ENCODE peak calls at places on chromosome 21, in four cellular contexts. Q is HepG2, G is K562, N is GM12878. R is an unnamed sample.

GRCh38 chr21:46218906-46219590 is 9.5 kb downstream of the LSS start:
- DNase-seq in Q (no peak), G (no peak), N (no peak), R (no peak)

GRCh38 chr21:44802396-44803153 is 955 bp upstream of the UBE2G2 start:
- DNase-seq in Q (peak), G (peak), N (no peak), R (no peak)

GRCh38 chr21:23694396-23694795 is 1912.9 kb downstream of the MRPL39 start:
- DNase-seq in Q (no peak), G (no peak), N (no peak), R (no peak)

GRCh38 chr21:45293214-45293725 is 5.6 kb upstream of the POFUT2 start:
- DNase-seq in Q (no peak), G (no peak), N (no peak), R (no peak)

GRCh38 chr21:21184771-21185528 is 186.7 kb downstream of the NCAM2 start:
- DNase-seq in Q (no peak), G (no peak), N (no peak), R (no peak)

GRCh38 chr21:31397515-31397926 is 53.5 kb upstream of the TIAM1 start:
- DNase-seq in Q (no peak), G (no peak), N (no peak), R (no peak)

GRCh38 chr21:45986316-45987051 is 4.9 kb downstream of the COL6A1 start:
- DNase-seq in Q (no peak), G (no peak), N (no peak), R (peak)

GRCh38 chr21:37220433-37220980 is 46.6 kb downstream of the VPS26C start:
- DNase-seq in Q (peak), G (no peak), N (no peak), R (peak)

GRCh38 chr21:46092811-46093667 is 4.9 kb upstream of the COL6A2 start:
- DNase-seq in Q (no peak), G (no peak), N (no peak), R (no peak)

GRCh38 chr21:44711327-44712202 is at the start of gene TSPEAR:
- DNase-seq in Q (no peak), G (no peak), N (no peak), R (no peak)

GRCh38 chr21:30072496-30072895 is 94.1 kb downstream of the CLDN17 start:
- DNase-seq in Q (no peak), G (peak), N (no peak), R (peak)

GRCh38 chr21:22885079-22885478 is 1886.9 kb downstream of the NCAM2 start:
- DNase-seq in Q (no peak), G (no peak), N (no peak), R (no peak)

GRCh38 chr21:44872568-44873355 is 728 bp downstream of the PTTG1IP start:
- DNase-seq in Q (no peak), G (peak), N (no peak), R (no peak)

GRCh38 chr21:36704958-36705678 is 6.2 kb downstream of the SIM2 start:
- DNase-seq in Q (no peak), G (no peak), N (no peak), R (no peak)

GRCh38 chr21:46477765-46478164 is 19.1 kb downstream of the DIP2A start:
- DNase-seq in Q (no peak), G (no peak), N (no peak), R (no peak)

GRCh38 chr21:45937721-45938452 is 43.7 kb upstream of the COL6A1 start:
- DNase-seq in Q (no peak), G (no peak), N (no peak), R (no peak)

GRCh38 chr21:44966135-44967081 is 26.6 kb downstream of the SLX9 start:
- DNase-seq in Q (no peak), G (no peak), N (no peak), R (no peak)

GRCh38 chr21:18545908-18546307 is 142.3 kb upstream of the TMPRSS15 start:
- DNase-seq in Q (no peak), G (no peak), N (no peak), R (no peak)

GRCh38 chr21:24367936-24368335 is 1239.3 kb downstream of the MRPL39 start:
- DNase-seq in Q (no peak), G (no peak), N (no peak), R (no peak)

GRCh38 chr21:34023691-34024381 is 49.5 kb upstream of the MRPS6 start:
- DNase-seq in Q (no peak), G (no peak), N (no peak), R (no peak)

GRCh38 chr21:44289381-44290010 is 3.8 kb downstream of the AIRE start:
- DNase-seq in Q (no peak), G (no peak), N (no peak), R (no peak)

GRCh38 chr21:44338971-44339910 is at the start of gene CFAP410:
- DNase-seq in Q (peak), G (peak), N (peak), R (peak)

GRCh38 chr21:32456497-32456918 is 44.0 kb downstream of the EVA1C start:
- DNase-seq in Q (no peak), G (no peak), N (no peak), R (no peak)

GRCh38 chr21:33374874-33375644 is 28.2 kb upstream of the IFNGR2 start:
- DNase-seq in Q (no peak), G (no peak), N (no peak), R (no peak)

GRCh38 chr21:33140288-33140687 is 70.3 kb downstream of the OLIG1 start:
- DNase-seq in Q (no peak), G (no peak), N (no peak), R (no peak)

GRCh38 chr21:42833439-42833815 is 45.9 kb downstream of the WDR4 start:
- DNase-seq in Q (peak), G (peak), N (peak), R (peak)

DNA sequence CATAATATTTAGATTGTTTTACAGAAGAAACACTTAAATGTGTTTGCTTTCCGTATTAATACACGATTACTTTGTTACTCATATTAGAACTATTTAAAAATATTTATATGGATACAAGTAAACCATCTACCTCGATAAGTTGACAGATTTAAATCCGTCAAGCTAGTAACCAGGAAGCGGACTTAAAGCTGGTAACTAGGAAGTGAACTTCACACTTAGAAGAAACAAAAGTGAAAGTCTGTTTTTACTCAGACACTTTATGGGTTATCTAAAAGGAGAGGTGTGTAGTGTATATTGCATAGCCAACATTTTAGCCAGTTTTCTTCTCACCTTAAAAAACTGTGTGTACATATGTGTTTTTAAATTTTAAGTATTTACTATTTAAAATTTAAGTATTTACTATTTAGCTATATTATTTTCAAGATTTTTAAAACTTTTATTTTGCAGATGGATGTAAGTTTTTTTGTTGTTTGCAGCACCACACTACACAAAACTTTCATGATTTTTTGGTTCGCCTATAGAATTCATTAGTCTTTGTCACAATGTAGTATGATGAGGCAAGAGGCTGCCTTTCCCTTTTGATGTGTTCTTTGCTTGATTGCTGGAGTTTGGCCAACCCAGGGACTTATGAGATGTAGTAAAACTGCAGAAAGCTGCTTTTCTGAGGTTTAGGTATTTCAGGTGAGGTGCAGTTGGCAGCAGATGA is 2.7 kb downstream of the USP25 start:
- DNase-seq in Q (peak), G (peak), N (peak), R (no peak)
- TF ChIP-seq ATF2 in Q (no peak), G (no peak), N (no peak), R (no peak)

GRCh38 chr21:27681841-27682240 is 715.0 kb upstream of the ADAMTS5 start:
- DNase-seq in Q (no peak), G (no peak), N (no peak), R (no peak)
- TF ChIP-seq ESRRA in Q (no peak), G (no peak), N (no peak), R (no peak)

GRCh38 chr21:35227774-35228173 is 178.7 kb upstream of the RUNX1 start:
- DNase-seq in Q (no peak), G (no peak), N (no peak), R (no peak)
- TF ChIP-seq ATF2 in Q (no peak), G (no peak), N (no peak), R (no peak)

GRCh38 chr21:25717491-25718139 is 17.1 kb downstream of the ATP5PF start:
- DNase-seq in Q (no peak), G (peak), N (no peak), R (no peak)
- TF ChIP-seq ESRRA in Q (no peak), G (no peak), N (no peak), R (no peak)

DNA sequence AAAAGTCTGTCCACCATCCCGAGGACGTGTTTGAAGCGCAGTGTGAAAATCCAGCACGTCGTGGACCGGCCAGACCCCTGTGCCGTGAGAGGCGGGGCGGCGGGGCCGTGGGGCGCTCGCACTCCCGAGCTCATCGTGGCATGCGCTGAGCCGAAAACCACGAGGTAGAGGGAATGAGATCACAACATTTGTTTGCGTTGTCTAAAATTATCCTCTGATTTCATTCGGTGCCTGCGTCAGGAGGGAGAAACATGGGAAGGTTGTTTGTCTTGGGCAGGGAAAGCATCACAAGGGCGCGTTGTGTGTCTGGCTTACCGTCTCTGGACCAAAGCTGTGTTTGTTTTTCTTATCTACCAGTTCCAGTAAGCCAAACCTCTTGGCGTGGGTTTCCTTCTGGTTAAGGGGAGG is 69.0 kb upstream of the FAM3B start:
- DNase-seq in Q (peak), G (peak), N (no peak), R (no peak)
- TF ChIP-seq ATF2 in Q (no peak), G (no peak), N (no peak), R (no peak)

GRCh38 chr21:39184050-39184980 is 1.1 kb upstream of the PSMG1 start:
- DNase-seq in Q (no peak), G (peak), N (no peak), R (no peak)
- TF ChIP-seq ESRRA in Q (no peak), G (no peak), N (no peak), R (no peak)

R was measured in WTC11.